ENCODE peak calls at places on chromosomes 12 and 14, in nine cellular contexts. W is cardiac muscle cell, G is lower leg skin, U is EL, C is GM13977, S is HCT116, I is RWPE1, D is T-helper 17 cell, M is mesenchymal stem cell. Z is an unnamed sample.

GRCh38 chr12:125983094-125983783 is 918.0 kb downstream of the AACS start:
- DNase-seq in W (peak; percentile 93), G (no peak), U (no peak), C (no peak), S (no peak), I (peak; percentile 91), D (no peak), M (no peak), Z (no peak)

GRCh38 chr12:111454311-111454710 is 48.6 kb downstream of the SH2B3 start:
- DNase-seq in W (no peak), G (peak; percentile 34), U (no peak), C (no peak), S (no peak), I (no peak), D (no peak), M (no peak), Z (no peak)

GRCh38 chr14:97177016-97177415 is 379.8 kb downstream of the VRK1 start:
- DNase-seq in W (peak; percentile 4), G (no peak), U (no peak), C (no peak), S (peak; percentile 69), I (peak; percentile 30), D (no peak), M (no peak), Z (peak; percentile 23)

GRCh38 chr14:96512602-96513397 is 10.6 kb downstream of the PAPOLA start:
- DNase-seq in W (no peak), G (no peak), U (no peak), C (no peak), S (no peak), I (no peak), D (no peak), M (no peak), Z (no peak)

GRCh38 chr12:65740506-65740872 is 83.8 kb upstream of the HMGA2 start:
- DNase-seq in W (no peak), G (no peak), U (peak; percentile 13), C (no peak), S (no peak), I (no peak), D (no peak), M (no peak), Z (no peak)

GRCh38 chr14:53605562-53605961 is 351.1 kb downstream of the BMP4 start:
- DNase-seq in W (no peak), G (no peak), U (no peak), C (no peak), S (no peak), I (no peak), D (no peak), M (no peak), Z (no peak)

GRCh38 chr12:121799842-121800693 is 3.7 kb upstream of the SETD1B start:
- DNase-seq in W (peak; percentile 79), G (peak; percentile 98), U (peak; percentile 93), C (peak; percentile 91), S (peak; percentile 70), I (peak; percentile 88), D (peak; percentile 69), M (peak; percentile 95), Z (peak; percentile 84)

GRCh38 chr12:101968770-101969169 is 91.4 kb downstream of the DRAM1 start:
- DNase-seq in W (no peak), G (no peak), U (no peak), C (no peak), S (no peak), I (no peak), D (no peak), M (no peak), Z (no peak)